ENCODE peak calls at places on chromosomes 6 and 20, in five cellular contexts. Y, U, S, N and R are unnamed samples.

GRCh38 chr6:82365011-82365751 is 1.6 kb downstream of the TPBG start:
- ATAC-seq in S (peak; percentile 33), Y (peak; percentile 51), N (peak; percentile 26), U (peak; percentile 40), R (no peak)

GRCh38 chr6:110934499-110934898 is 24.0 kb upstream of the GTF3C6 start:
- ATAC-seq in S (no peak), U (no peak), Y (no peak), N (no peak), R (no peak)

GRCh38 chr6:1834641-1835516 is 225.2 kb downstream of the FOXC1 start:
- ATAC-seq in U (no peak), Y (no peak), N (no peak), S (no peak), R (no peak)

GRCh38 chr6:154370545-154370944 is 13.9 kb upstream of the IPCEF1 start:
- ATAC-seq in N (peak; percentile 70), Y (peak; percentile 32), U (no peak), S (peak; percentile 76), R (no peak)

GRCh38 chr6:156577749-156578148 is 199.4 kb upstream of the ARID1B start:
- ATAC-seq in S (no peak), U (no peak), N (no peak), Y (no peak), R (no peak)

GRCh38 chr20:5822569-5822968 is 72.4 kb downstream of the SHLD1 start:
- ATAC-seq in N (no peak), U (no peak), S (no peak), Y (peak; percentile 24), R (no peak)

GRCh38 chr6:158910484-158911075 is 89.4 kb downstream of the RSPH3 start:
- ATAC-seq in U (no peak), S (peak; percentile 71), N (no peak), Y (no peak), R (no peak)

GRCh38 chr6:17054647-17055046 is 47.2 kb upstream of the STMND1 start:
- ATAC-seq in U (no peak), Y (no peak), S (peak; percentile 85), N (no peak), R (no peak)

GRCh38 chr20:18019068-18019467 is 38.6 kb downstream of the OVOL2 start:
- ATAC-seq in U (no peak), N (no peak), Y (peak; percentile 49), S (peak; percentile 61), R (peak; percentile 24)

GRCh38 chr20:23446505-23446904 is 6.2 kb downstream of the CST11 start:
- ATAC-seq in Y (peak; percentile 56), U (peak; percentile 52), N (peak; percentile 73), S (peak; percentile 12), R (no peak)

GRCh38 chr20:14986026-14986655 is 648.7 kb upstream of the FLRT3 start:
- ATAC-seq in S (peak; percentile 80), N (peak; percentile 58), U (no peak), Y (peak; percentile 83), R (no peak)

GRCh38 chr20:25058797-25059486 is 1.0 kb upstream of the ACSS1 start:
- ATAC-seq in U (no peak), N (no peak), S (peak; percentile 10), Y (no peak), R (no peak)

GRCh38 chr6:152969688-152970418 is 13.0 kb downstream of the FBXO5 start:
- ATAC-seq in N (no peak), Y (no peak), S (no peak), U (no peak), R (no peak)

GRCh38 chr6:105432797-105433196 is 29.9 kb upstream of the PREP start:
- ATAC-seq in N (no peak), U (no peak), Y (no peak), S (peak; percentile 63), R (no peak)

GRCh38 chr20:25040438-25040831 is 17.5 kb downstream of the ACSS1 start:
- ATAC-seq in S (peak; percentile 39), Y (peak; percentile 24), N (peak; percentile 2), U (peak; percentile 24), R (no peak)

GRCh38 chr6:320351-321157 is 28.3 kb downstream of the DUSP22 start:
- ATAC-seq in U (no peak), S (no peak), N (no peak), Y (no peak), R (no peak)

GRCh38 chr6:134997133-134997841 is 47.4 kb upstream of the ALDH8A1 start:
- ATAC-seq in U (no peak), Y (no peak), S (no peak), N (no peak), R (no peak)

GRCh38 chr20:5181492-5181891 is 54.7 kb downstream of the CDS2 start:
- ATAC-seq in U (no peak), S (peak; percentile 97), N (no peak), Y (no peak), R (no peak)

GRCh38 chr20:1232538-1233111 is 6.8 kb downstream of the RAD21L1 start:
- ATAC-seq in N (no peak), S (no peak), Y (no peak), U (no peak), R (no peak)

GRCh38 chr6:136764522-136764993 is 27.7 kb downstream of the MAP3K5 start:
- ATAC-seq in S (no peak), U (no peak), N (no peak), Y (no peak), R (peak; percentile 60)

GRCh38 chr6:151379933-151380847 is 11.2 kb downstream of the ZBTB2 start:
- ATAC-seq in N (peak; percentile 41), S (no peak), Y (peak; percentile 59), U (peak; percentile 62), R (peak; percentile 85)

GRCh38 chr6:130147151-130147550 is 75.6 kb downstream of the SAMD3 start:
- ATAC-seq in N (no peak), Y (no peak), U (no peak), S (no peak), R (no peak)

GRCh38 chr6:4925580-4925979 is 78.3 kb downstream of the RPP40 start:
- ATAC-seq in N (peak; percentile 87), U (peak; percentile 83), Y (peak; percentile 48), S (no peak), R (no peak)

GRCh38 chr20:46487628-46488027 is 25.7 kb downstream of the ZNF334 start:
- ATAC-seq in U (no peak), Y (no peak), N (no peak), S (no peak), R (no peak)

GRCh38 chr6:142868917-142869316 is 76.1 kb downstream of the HIVEP2 start:
- ATAC-seq in U (no peak), N (no peak), Y (no peak), S (no peak), R (no peak)

GRCh38 chr6:38968702-38969149 is 79.9 kb upstream of the GLP1R start:
- ATAC-seq in N (no peak), S (no peak), U (no peak), Y (no peak), R (peak; percentile 64)

GRCh38 chr6:137170266-137171052 is 3.0 kb downstream of the IL22RA2 start:
- ATAC-seq in N (no peak), U (no peak), S (no peak), Y (no peak), R (no peak)

GRCh38 chr6:39088331-39088730 is 26.7 kb downstream of the SAYSD1 start:
- ATAC-seq in U (peak; percentile 78), Y (peak; percentile 72), N (peak; percentile 84), S (peak; percentile 58), R (peak; percentile 40)

GRCh38 chr20:1190847-1191246 is 6.1 kb upstream of the TMEM74B start:
- ATAC-seq in U (no peak), N (no peak), Y (no peak), S (no peak), R (no peak)

GRCh38 chr20:20683020-20683419 is 29.4 kb downstream of the RALGAPA2 start:
- ATAC-seq in N (no peak), Y (no peak), U (no peak), S (no peak), R (no peak)

GRCh38 chr6:11613858-11614257 is 76.3 kb downstream of the TMEM170B start:
- ATAC-seq in Y (no peak), N (no peak), U (no peak), S (peak; percentile 50), R (no peak)

GRCh38 chr6:84119277-84119676 is 85.7 kb downstream of the MRAP2 start:
- ATAC-seq in S (peak; percentile 27), N (no peak), Y (no peak), U (no peak), R (no peak)

GRCh38 chr6:18667612-18668011 is 280.5 kb downstream of the RNF144B start:
- ATAC-seq in S (no peak), U (no peak), Y (no peak), N (no peak), R (no peak)

GRCh38 chr6:25088513-25088912 is 152.8 kb upstream of the RIPOR2 start:
- ATAC-seq in N (peak; percentile 37), U (no peak), S (no peak), Y (peak; percentile 64), R (no peak)